ENCODE peak calls at places on chromosomes 11 and 22, in ten cellular contexts. One of them, this sample, is unnamed.

GRCh38 chr22:30211124-30211820 is 35.3 kb downstream of the LIF start:
- DNase-seq in stimulated activated CD8-positive, alpha-beta memory T cell treated with anti-CD3 and anti-CD28 coated beads, Interleukin-4, amount 100 ng/mL, for 1 hour: no peak
- DNase-seq in CD4-positive, alpha-beta memory T cell: no peak
- DNase-seq in HTR-8/SVneo: no peak
- DNase-seq in HEK293T: no peak
- DNase-seq in activated T-cell treated with anti-CD3 and anti-CD28 coated beads for 1 hour: no peak
- DNase-seq in NCI-H524: no peak
- DNase-seq in fibroblast of gingiva: no peak
- DNase-seq in NCI-H460: no peak
- DNase-seq in AG08396: no peak
- DNase-seq in this sample: no peak

GRCh38 chr11:8328848-8329330 is 65.2 kb upstream of the LMO1 start:
- DNase-seq in stimulated activated CD8-positive, alpha-beta memory T cell treated with anti-CD3 and anti-CD28 coated beads, Interleukin-4, amount 100 ng/mL, for 1 hour: no peak
- DNase-seq in NCI-H524: peak; percentile 89
- DNase-seq in CD4-positive, alpha-beta memory T cell: peak; percentile 13
- DNase-seq in HTR-8/SVneo: peak; percentile 93
- DNase-seq in activated T-cell treated with anti-CD3 and anti-CD28 coated beads for 1 hour: peak; percentile 30
- DNase-seq in NCI-H460: peak; percentile 92
- DNase-seq in HEK293T: peak; percentile 90
- DNase-seq in AG08396: peak; percentile 88
- DNase-seq in fibroblast of gingiva: peak; percentile 43
- DNase-seq in this sample: no peak

GRCh38 chr22:45051419-45051818 is 41.6 kb upstream of the PHF21B start:
- DNase-seq in HTR-8/SVneo: no peak
- DNase-seq in HEK293T: no peak
- DNase-seq in CD4-positive, alpha-beta memory T cell: no peak
- DNase-seq in NCI-H460: no peak
- DNase-seq in fibroblast of gingiva: no peak
- DNase-seq in activated T-cell treated with anti-CD3 and anti-CD28 coated beads for 1 hour: no peak
- DNase-seq in stimulated activated CD8-positive, alpha-beta memory T cell treated with anti-CD3 and anti-CD28 coated beads, Interleukin-4, amount 100 ng/mL, for 1 hour: no peak
- DNase-seq in NCI-H524: no peak
- DNase-seq in AG08396: no peak
- DNase-seq in this sample: no peak

GRCh38 chr11:2210366-2211112 is 38.9 kb upstream of the TH start:
- DNase-seq in CD4-positive, alpha-beta memory T cell: no peak
- DNase-seq in NCI-H460: no peak
- DNase-seq in activated T-cell treated with anti-CD3 and anti-CD28 coated beads for 1 hour: no peak
- DNase-seq in NCI-H524: no peak
- DNase-seq in fibroblast of gingiva: no peak
- DNase-seq in HEK293T: no peak
- DNase-seq in HTR-8/SVneo: no peak
- DNase-seq in stimulated activated CD8-positive, alpha-beta memory T cell treated with anti-CD3 and anti-CD28 coated beads, Interleukin-4, amount 100 ng/mL, for 1 hour: no peak
- DNase-seq in AG08396: peak; percentile 3
- DNase-seq in this sample: peak; percentile 91

GRCh38 chr11:101862410-101863233 is 52.2 kb upstream of the CEP126 start:
- DNase-seq in NCI-H524: no peak
- DNase-seq in HEK293T: peak; percentile 32
- DNase-seq in CD4-positive, alpha-beta memory T cell: no peak
- DNase-seq in AG08396: peak; percentile 42
- DNase-seq in fibroblast of gingiva: peak; percentile 84
- DNase-seq in stimulated activated CD8-positive, alpha-beta memory T cell treated with anti-CD3 and anti-CD28 coated beads, Interleukin-4, amount 100 ng/mL, for 1 hour: no peak
- DNase-seq in HTR-8/SVneo: peak; percentile 62
- DNase-seq in activated T-cell treated with anti-CD3 and anti-CD28 coated beads for 1 hour: no peak
- DNase-seq in NCI-H460: peak; percentile 63
- DNase-seq in this sample: no peak

GRCh38 chr11:48001438-48002021 is 21.2 kb downstream of the PTPRJ start:
- DNase-seq in NCI-H460: no peak
- DNase-seq in activated T-cell treated with anti-CD3 and anti-CD28 coated beads for 1 hour: peak; percentile 70
- DNase-seq in HTR-8/SVneo: no peak
- DNase-seq in stimulated activated CD8-positive, alpha-beta memory T cell treated with anti-CD3 and anti-CD28 coated beads, Interleukin-4, amount 100 ng/mL, for 1 hour: peak; percentile 44
- DNase-seq in fibroblast of gingiva: peak; percentile 84
- DNase-seq in NCI-H524: peak; percentile 51
- DNase-seq in CD4-positive, alpha-beta memory T cell: peak; percentile 96
- DNase-seq in HEK293T: no peak
- DNase-seq in AG08396: peak; percentile 53
- DNase-seq in this sample: no peak

GRCh38 chr22:27857441-27857840 is 55.9 kb upstream of the MN1 start:
- DNase-seq in AG08396: peak; percentile 67
- DNase-seq in HEK293T: no peak
- DNase-seq in HTR-8/SVneo: no peak
- DNase-seq in activated T-cell treated with anti-CD3 and anti-CD28 coated beads for 1 hour: no peak
- DNase-seq in fibroblast of gingiva: peak; percentile 98
- DNase-seq in NCI-H460: no peak
- DNase-seq in CD4-positive, alpha-beta memory T cell: no peak
- DNase-seq in stimulated activated CD8-positive, alpha-beta memory T cell treated with anti-CD3 and anti-CD28 coated beads, Interleukin-4, amount 100 ng/mL, for 1 hour: no peak
- DNase-seq in NCI-H524: no peak
- DNase-seq in this sample: no peak

GRCh38 chr11:6204708-6205107 is 649 bp upstream of the C11orf42 start:
- DNase-seq in NCI-H460: no peak
- DNase-seq in AG08396: no peak
- DNase-seq in HEK293T: no peak
- DNase-seq in fibroblast of gingiva: peak; percentile 19
- DNase-seq in NCI-H524: no peak
- DNase-seq in HTR-8/SVneo: no peak
- DNase-seq in activated T-cell treated with anti-CD3 and anti-CD28 coated beads for 1 hour: no peak
- DNase-seq in CD4-positive, alpha-beta memory T cell: no peak
- DNase-seq in stimulated activated CD8-positive, alpha-beta memory T cell treated with anti-CD3 and anti-CD28 coated beads, Interleukin-4, amount 100 ng/mL, for 1 hour: no peak
- DNase-seq in this sample: no peak

GRCh38 chr22:36467042-36467810 is 14.2 kb downstream of the TXN2 start:
- DNase-seq in fibroblast of gingiva: peak; percentile 49
- DNase-seq in activated T-cell treated with anti-CD3 and anti-CD28 coated beads for 1 hour: no peak
- DNase-seq in NCI-H460: no peak
- DNase-seq in stimulated activated CD8-positive, alpha-beta memory T cell treated with anti-CD3 and anti-CD28 coated beads, Interleukin-4, amount 100 ng/mL, for 1 hour: no peak
- DNase-seq in HTR-8/SVneo: no peak
- DNase-seq in NCI-H524: no peak
- DNase-seq in AG08396: peak; percentile 78
- DNase-seq in HEK293T: no peak
- DNase-seq in CD4-positive, alpha-beta memory T cell: no peak
- DNase-seq in this sample: no peak